ENCODE peak calls at places on chromosomes 16 and 17, in nine cellular contexts. Q is neural progenitor cell; P is CD4-positive, alpha-beta T cell; B is stomach; O is heart left ventricle; X is psoas muscle; U is WERI-Rb-1; W is right lobe of liver; N is right cardiac atrium. K is an unnamed sample. For H3K9me3, the result is how much of the 10 kb centered on the place peaks cover.

GRCh38 chr17:45320931-45321461 is 4.2 kb upstream of the MAP3K14 start:
- DNase-seq in Q (no peak), P (no peak), B (no peak), O (no peak), X (no peak), U (no peak), W (no peak), N (no peak), K (no peak)

GRCh38 chr16:74521691-74522090 is 85.2 kb downstream of the GLG1 start:
- DNase-seq in Q (no peak), P (no peak), B (no peak), O (peak), X (no peak), U (no peak), W (no peak), N (peak), K (no peak)

GRCh38 chr17:39404542-39405378 is 3.3 kb upstream of the FBXL20 start:
- DNase-seq in Q (no peak), P (no peak), B (no peak), O (no peak), X (no peak), U (no peak), W (no peak), N (no peak), K (no peak)

GRCh38 chr16:9854665-9855064 is 327.6 kb downstream of the GRIN2A start:
- DNase-seq in Q (no peak), P (no peak), B (no peak), O (peak), X (peak), U (no peak), W (no peak), N (peak), K (no peak)

GRCh38 chr17:74759941-74760340 is 11.5 kb downstream of the NHERF1 start:
- DNase-seq in Q (peak), P (no peak), B (peak), O (no peak), X (no peak), U (peak), W (no peak), N (no peak), K (no peak)

GRCh38 chr16:4987250-4987579 is 29.1 kb downstream of the SEC14L5 start:
- DNase-seq in Q (no peak), P (no peak), B (no peak), O (no peak), X (no peak), U (no peak), W (no peak), N (no peak), K (no peak)

GRCh38 chr16:77457046-77457445 is 22.2 kb upstream of the ADAMTS18 start:
- DNase-seq in Q (no peak), P (no peak), B (no peak), O (no peak), X (no peak), U (no peak), W (no peak), N (no peak), K (no peak)

GRCh38 chr17:38601539-38602351 is 4.0 kb downstream of the SRCIN1 start:
- DNase-seq in Q (peak), P (no peak), B (no peak), O (no peak), X (no peak), U (peak), W (no peak), N (no peak), K (no peak)

GRCh38 chr17:76383645-76384221 is 676 bp upstream of the SPHK1 start:
- DNase-seq in Q (peak), P (no peak), B (peak), O (peak), X (peak), U (peak), W (no peak), N (peak), K (no peak)

GRCh38 chr16:70430667-70431536 is 8.0 kb downstream of the ST3GAL2 start:
- DNase-seq in Q (no peak), P (peak), B (no peak), O (peak), X (no peak), U (no peak), W (no peak), N (no peak), K (no peak)

GRCh38 chr17:68035523-68036303 is at the start of gene KPNA2:
- DNase-seq in Q (peak), P (peak), B (peak), O (peak), X (peak), U (peak), W (peak), N (peak), K (peak)

GRCh38 chr17:49439673-49440571 is 25.2 kb upstream of the PHB1 start:
- DNase-seq in Q (peak), P (no peak), B (no peak), O (no peak), X (no peak), U (no peak), W (no peak), N (no peak), K (no peak)

GRCh38 chr16:1958715-1959268 is 546 bp upstream of the NDUFB10 start:
- DNase-seq in Q (no peak), P (no peak), B (no peak), O (no peak), X (no peak), U (no peak), W (peak), N (peak), K (no peak)

DNA sequence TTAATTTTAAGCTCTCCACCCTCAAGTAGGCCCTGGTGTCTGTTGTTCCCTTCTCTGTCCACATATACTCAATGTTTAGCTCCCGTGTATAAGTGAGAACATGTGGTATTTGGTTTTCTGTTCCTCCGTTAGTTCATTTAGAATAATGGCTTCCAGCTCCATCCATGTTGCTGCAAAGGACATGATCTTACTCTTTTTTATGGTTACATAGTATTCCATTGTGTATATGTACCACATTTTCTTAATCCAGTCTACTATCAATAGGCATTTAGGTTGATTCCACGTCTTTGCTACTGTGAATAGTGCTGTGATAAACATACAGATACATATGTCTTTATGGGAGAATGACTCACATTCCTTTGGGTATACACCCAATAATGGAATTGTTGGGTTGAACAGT is 111.4 kb upstream of the NACA2 start:
- DNase-seq in Q (no peak), P (no peak), B (no peak), O (no peak), X (no peak), U (no peak), W (no peak), N (no peak), K (no peak)
- H3K9me3 ChIP-seq in Q (under half), P (under half), B (half or more), O (half or more), X (under half), U (under half), W (under half), N (under half), K (under half)

DNA sequence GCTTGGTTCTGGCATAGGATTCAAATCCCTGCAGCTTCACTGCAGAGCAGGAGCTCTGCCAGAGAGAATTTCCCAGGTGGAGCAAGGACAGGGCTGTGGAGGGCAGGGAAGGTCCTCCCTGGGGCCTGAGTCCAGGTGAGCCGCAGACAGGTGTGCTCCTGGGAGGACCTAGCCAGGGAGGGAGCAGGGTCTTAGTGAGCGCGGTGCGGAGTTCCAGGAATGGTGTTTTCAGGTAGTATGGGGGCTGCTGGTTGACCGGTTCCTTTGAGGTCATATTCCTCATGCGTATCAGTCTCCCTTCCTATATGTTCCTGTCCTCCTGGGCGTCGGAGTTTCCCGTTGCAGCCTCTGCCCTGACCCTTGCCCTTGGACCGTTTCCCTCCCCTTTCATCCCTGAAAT is 813.3 kb downstream of the KCNJ18 start:
- DNase-seq in Q (no peak), P (no peak), B (no peak), O (no peak), X (no peak), U (no peak), W (no peak), N (no peak), K (no peak)
- H3K9me3 ChIP-seq in Q (under half), P (under half), B (half or more), O (under half), X (under half), U (under half), W (under half), N (under half), K (under half)

DNA sequence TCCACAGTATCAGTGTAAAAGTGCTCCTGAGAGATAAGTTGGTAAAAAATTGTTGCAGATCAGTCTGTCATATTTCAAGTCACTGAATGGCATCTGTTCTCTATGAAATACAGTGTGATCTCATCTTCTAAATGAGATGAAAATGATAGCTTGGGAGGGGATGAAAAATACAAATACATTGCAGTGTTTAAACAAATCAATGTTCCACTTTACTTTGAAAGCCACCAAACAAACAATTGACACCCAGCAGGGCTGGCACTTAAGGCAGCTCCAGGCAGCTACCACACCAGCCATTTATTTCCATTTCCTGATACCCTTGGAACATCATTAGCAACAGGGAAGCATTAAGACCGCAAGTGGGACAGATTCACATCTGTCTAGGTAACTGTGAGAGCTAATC is 827.6 kb upstream of the KIF2B start:
- DNase-seq in Q (no peak), P (no peak), B (no peak), O (no peak), X (no peak), U (no peak), W (no peak), N (no peak), K (no peak)
- H3K9me3 ChIP-seq in Q (under half), P (under half), B (under half), O (under half), X (under half), U (under half), W (under half), N (under half), K (under half)

DNA sequence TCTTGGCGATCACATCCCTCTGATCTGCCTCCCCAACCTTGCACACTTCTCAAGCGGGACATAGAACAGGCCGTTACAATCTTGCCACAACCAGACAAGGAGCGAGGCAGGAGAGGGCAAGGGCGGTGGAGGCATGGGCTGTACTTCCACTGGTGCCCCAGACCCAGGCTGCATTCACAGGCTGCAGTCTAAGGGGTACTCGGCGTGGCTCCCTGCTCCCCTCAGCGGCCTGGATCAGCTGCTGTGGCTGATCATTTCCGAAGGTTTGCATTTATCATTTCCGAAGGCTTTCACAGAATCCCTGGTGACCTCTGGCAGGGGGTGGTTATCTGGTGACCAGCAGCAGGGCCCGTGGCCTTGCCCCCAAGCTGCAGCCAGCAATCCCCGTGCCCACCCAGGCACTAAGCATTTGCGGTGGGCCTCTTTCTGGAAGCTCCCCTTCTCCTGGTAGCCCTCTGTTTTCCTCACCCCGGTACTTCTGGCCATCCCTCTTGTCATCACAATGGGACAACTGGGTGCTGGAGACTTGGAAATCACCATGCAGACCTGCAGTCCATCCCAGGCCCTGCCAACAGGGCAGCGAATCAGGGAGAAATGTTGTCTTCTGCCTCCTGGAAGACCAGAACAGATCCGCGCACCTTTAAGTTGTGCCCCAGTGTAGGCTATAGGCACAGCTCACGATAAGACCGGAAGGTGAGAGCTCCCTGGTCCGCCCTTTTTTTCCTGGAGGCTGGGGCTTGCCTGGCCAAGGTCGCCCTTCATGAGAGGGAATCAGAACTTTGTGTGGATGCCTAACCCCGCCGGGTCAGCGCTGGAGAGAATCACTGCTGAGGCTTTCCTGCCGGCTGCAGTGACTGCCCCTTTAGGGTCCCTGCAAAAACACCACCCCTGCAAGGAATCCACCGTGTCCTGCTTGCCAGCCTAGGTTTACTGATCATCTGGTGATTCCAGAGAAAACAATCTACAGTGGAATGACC is 1739.1 kb downstream of the TP53TG3F start:
- DNase-seq in Q (no peak), P (no peak), B (no peak), O (no peak), X (no peak), U (no peak), W (no peak), N (no peak), K (no peak)
- H3K9me3 ChIP-seq in Q (under half), P (under half), B (half or more), O (under half), X (under half), U (under half), W (under half), N (under half), K (under half)

DNA sequence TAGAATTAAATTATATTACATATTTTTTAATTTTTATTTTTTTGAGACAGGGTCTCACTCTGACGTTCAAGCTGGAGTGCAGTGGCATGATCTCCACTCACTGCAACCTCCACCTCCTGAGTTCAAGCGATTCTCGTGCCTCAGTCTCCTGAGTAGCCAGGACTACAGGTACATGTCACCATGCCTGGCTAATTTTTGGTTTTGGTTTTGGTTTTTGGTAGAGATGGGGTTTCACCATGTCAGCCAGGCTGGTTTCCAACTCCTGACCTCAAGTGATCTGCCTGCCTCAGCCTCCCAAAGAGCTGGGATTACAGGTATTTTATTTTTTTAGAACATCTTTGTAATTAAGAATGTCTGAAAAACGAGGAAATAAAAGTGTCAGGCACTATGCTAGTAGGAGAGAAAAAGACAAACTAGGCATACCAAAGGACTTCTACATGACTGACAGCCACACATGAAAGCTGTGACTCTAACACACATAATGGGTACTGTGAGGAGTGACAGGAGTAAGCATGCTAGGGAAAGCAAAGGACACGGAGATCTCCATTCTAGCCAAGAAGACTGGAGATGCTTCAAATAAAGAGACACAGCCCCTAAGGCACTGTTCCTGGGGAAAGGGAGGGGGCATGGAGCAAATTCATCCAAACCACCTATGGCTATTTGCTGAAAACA is 7.3 kb downstream of the GNA13 start:
- DNase-seq in Q (no peak), P (no peak), B (no peak), O (no peak), X (no peak), U (no peak), W (no peak), N (no peak), K (no peak)
- H3K9me3 ChIP-seq in Q (under half), P (under half), B (under half), O (under half), X (under half), U (under half), W (under half), N (under half), K (under half)

DNA sequence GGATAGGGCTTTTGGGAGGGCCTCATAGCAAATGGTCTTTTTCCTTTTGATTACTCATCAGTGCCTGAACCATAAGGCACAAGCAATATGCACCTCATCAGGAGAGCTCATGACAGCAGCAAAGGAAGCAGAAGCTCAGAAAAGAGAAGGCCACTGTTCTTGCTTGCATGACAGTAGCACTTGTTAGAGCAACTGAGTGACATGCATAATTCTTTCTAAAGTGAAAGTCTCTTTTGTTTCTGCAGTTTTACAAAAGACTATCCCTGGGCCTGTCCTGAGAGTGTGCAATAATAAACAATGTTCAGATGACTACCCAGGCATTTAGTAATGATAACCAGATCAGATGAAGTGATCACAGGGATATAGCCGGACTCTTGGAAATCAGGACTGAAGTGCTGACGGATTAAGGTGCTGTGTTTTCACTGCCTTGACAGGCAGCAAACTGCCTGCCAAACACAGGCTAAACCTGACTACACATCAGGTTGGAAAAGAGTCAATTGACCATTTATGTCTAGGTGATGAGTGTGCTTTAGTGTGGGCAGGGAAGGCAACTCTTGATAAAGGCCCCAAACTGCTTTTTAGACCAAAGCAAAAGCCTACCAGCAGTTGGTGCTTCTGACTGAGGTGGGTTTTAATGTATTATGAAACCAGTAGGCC is 1860.3 kb downstream of the TP53TG3F start:
- DNase-seq in Q (no peak), P (no peak), B (no peak), O (no peak), X (no peak), U (no peak), W (no peak), N (no peak), K (no peak)
- H3K9me3 ChIP-seq in Q (under half), P (under half), B (under half), O (under half), X (under half), U (under half), W (under half), N (under half), K (under half)

GRCh38 chr16:3223913-3224515 is 10.9 kb downstream of the ZNF200 start:
- DNase-seq in Q (no peak), P (no peak), B (no peak), O (no peak), X (no peak), U (no peak), W (no peak), N (no peak), K (no peak)
- H3K9me3 ChIP-seq in Q (under half), P (half or more), B (half or more), O (half or more), X (half or more), U (under half), W (under half), N (under half), K (under half)

GRCh38 chr16:16120044-16120381 is 103.3 kb downstream of the ABCC6 start:
- DNase-seq in Q (no peak), P (no peak), B (peak), O (no peak), X (no peak), U (no peak), W (no peak), N (no peak), K (no peak)
- H3K9me3 ChIP-seq in Q (under half), P (under half), B (under half), O (under half), X (under half), U (under half), W (under half), N (under half), K (under half)

DNA sequence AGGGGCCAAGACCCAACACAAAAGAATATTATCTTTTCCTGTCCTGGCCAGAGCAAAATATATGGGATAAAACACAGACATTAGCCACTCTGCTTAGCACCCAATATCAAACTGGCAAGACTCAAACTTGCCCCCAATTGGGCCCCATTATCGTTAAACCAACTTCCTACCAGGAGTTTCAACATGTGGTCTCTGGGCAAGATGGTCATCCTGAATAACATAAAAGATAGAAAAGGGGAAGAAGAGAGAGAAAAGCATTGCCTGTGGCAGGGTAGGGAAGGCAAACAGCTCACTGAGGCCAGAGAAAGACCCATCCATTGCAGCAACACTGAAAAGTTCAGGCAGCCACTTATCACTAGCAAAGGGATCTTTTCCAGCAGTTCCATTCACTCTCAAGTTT is 502.1 kb downstream of the KIF2B start:
- DNase-seq in Q (no peak), P (no peak), B (no peak), O (no peak), X (no peak), U (no peak), W (no peak), N (no peak), K (no peak)
- H3K9me3 ChIP-seq in Q (under half), P (under half), B (under half), O (under half), X (under half), U (under half), W (under half), N (under half), K (under half)

K was measured in T-helper 17 cell.